ENCODE peak calls at places on chromosomes 16 and 17, in five cellular contexts. One of them, this sample, is unnamed. For H3K4me1, the result is how much of the 10 kb centered on the place peaks cover.

GRCh38 chr16:20383106-20384029 is 21.2 kb downstream of the PDILT start:
- DNase-seq in HepG2: peak
- DNase-seq in A549: peak
- DNase-seq in H1: peak
- DNase-seq in K562: peak
- DNase-seq in this sample: peak

GRCh38 chr16:23505942-23506605 is 4.2 kb downstream of the GGA2 start:
- DNase-seq in HepG2: no peak
- DNase-seq in A549: no peak
- DNase-seq in H1: no peak
- DNase-seq in K562: no peak
- DNase-seq in this sample: no peak

GRCh38 chr17:28682655-28683054 is 20.6 kb downstream of the SUPT6H start:
- DNase-seq in HepG2: no peak
- DNase-seq in A549: no peak
- DNase-seq in H1: no peak
- DNase-seq in K562: no peak
- DNase-seq in this sample: no peak

GRCh38 chr16:4327782-4328579 is 12.1 kb downstream of the GLIS2 start:
- DNase-seq in HepG2: peak
- DNase-seq in A549: no peak
- DNase-seq in H1: peak
- DNase-seq in K562: no peak
- DNase-seq in this sample: peak

GRCh38 chr16:85528528-85529387 is 84.4 kb upstream of the GSE1 start:
- DNase-seq in HepG2: no peak
- DNase-seq in A549: peak
- DNase-seq in H1: no peak
- DNase-seq in K562: peak
- DNase-seq in this sample: no peak

GRCh38 chr16:89764711-89765201 is 43.4 kb downstream of the ZNF276 start:
- DNase-seq in HepG2: no peak
- DNase-seq in A549: no peak
- DNase-seq in H1: no peak
- DNase-seq in K562: no peak
- DNase-seq in this sample: no peak

GRCh38 chr17:50952889-50953288 is 86.7 kb upstream of the TOB1 start:
- DNase-seq in HepG2: no peak
- DNase-seq in A549: no peak
- DNase-seq in H1: peak
- DNase-seq in K562: no peak
- DNase-seq in this sample: no peak

GRCh38 chr17:55286681-55287589 is 22.2 kb downstream of the HLF start:
- DNase-seq in HepG2: peak
- DNase-seq in A549: peak
- DNase-seq in H1: no peak
- DNase-seq in K562: no peak
- DNase-seq in this sample: no peak

GRCh38 chr16:16067127-16067526 is 117.7 kb downstream of the ABCC1 start:
- DNase-seq in HepG2: no peak
- DNase-seq in A549: no peak
- DNase-seq in H1: no peak
- DNase-seq in K562: no peak
- DNase-seq in this sample: no peak

GRCh38 chr16:16073884-16074781 is 124.7 kb downstream of the ABCC1 start:
- DNase-seq in HepG2: peak
- DNase-seq in A549: peak
- DNase-seq in H1: peak
- DNase-seq in K562: no peak
- DNase-seq in this sample: no peak

GRCh38 chr16:16076400-16076901 is 127.0 kb downstream of the ABCC1 start:
- DNase-seq in HepG2: no peak
- DNase-seq in A549: no peak
- DNase-seq in H1: no peak
- DNase-seq in K562: no peak
- DNase-seq in this sample: no peak

GRCh38 chr16:16075463-16076399 is 126.3 kb downstream of the ABCC1 start:
- DNase-seq in HepG2: no peak
- DNase-seq in A549: no peak
- DNase-seq in H1: no peak
- DNase-seq in K562: no peak
- DNase-seq in this sample: no peak

GRCh38 chr16:16071631-16072244 is 122.3 kb downstream of the ABCC1 start:
- DNase-seq in HepG2: peak
- DNase-seq in A549: no peak
- DNase-seq in H1: no peak
- DNase-seq in K562: no peak
- DNase-seq in this sample: no peak
- TF ChIP-seq JUN in HepG2: no peak
- TF ChIP-seq JUN in A549: no peak
- TF ChIP-seq JUN in H1: no peak
- TF ChIP-seq JUN in K562: no peak
- TF ChIP-seq JUN in this sample: no peak

GRCh38 chr16:8925455-8925854 is 38.3 kb downstream of the USP7 start:
- DNase-seq in HepG2: no peak
- DNase-seq in A549: no peak
- DNase-seq in H1: no peak
- DNase-seq in K562: no peak
- DNase-seq in this sample: no peak
- H3K4me1 ChIP-seq in HepG2: under half
- H3K4me1 ChIP-seq in A549: under half
- H3K4me1 ChIP-seq in H1: under half
- H3K4me1 ChIP-seq in K562: under half
- H3K4me1 ChIP-seq in this sample: under half

DNA sequence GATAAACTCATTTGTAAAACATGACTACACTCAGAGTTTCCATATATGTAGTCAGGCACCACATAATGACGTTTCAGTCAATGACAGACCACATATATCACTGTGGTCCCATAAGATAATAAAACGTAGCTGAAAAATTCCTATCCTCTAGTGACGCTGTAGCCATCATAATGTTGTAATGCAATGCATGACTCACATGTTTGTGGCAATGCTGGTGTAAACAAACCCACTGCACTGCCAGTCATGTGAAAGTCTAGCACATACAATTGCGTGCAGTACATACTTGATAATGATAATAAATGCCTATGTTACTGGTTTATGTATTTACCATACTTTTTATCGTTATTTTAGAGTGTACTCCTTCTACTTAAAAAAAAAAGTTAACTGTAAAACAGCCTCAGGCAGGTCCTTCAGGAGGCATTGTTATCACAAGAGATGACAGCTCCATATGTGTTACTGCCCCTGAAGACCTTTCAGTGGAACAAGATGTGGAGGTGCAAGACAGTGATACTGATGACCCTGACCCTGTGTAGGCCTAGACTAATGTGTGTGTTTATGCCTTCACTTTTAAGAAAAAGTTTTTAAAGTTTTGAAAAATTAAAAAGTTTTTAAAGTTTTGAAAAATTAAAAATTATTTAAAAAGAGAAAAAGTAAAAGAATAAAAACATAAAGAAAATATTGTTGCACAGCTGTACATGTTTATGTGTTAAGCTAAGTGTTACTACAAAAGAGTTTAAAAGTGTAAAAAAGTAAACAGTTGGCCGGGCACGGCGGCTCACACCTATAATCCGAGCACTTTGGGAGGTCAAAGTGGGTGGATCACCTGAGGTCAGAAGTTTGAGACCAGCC is 9.0 kb downstream of the STAT5B start:
- DNase-seq in HepG2: no peak
- DNase-seq in A549: peak
- DNase-seq in H1: no peak
- DNase-seq in K562: peak
- DNase-seq in this sample: no peak
- TF ChIP-seq JUN in HepG2: no peak
- TF ChIP-seq JUN in A549: no peak
- TF ChIP-seq JUN in H1: no peak
- TF ChIP-seq JUN in K562: no peak
- TF ChIP-seq JUN in this sample: peak

GRCh38 chr17:58335779-58336455 is 7.3 kb upstream of the TSPOAP1 start:
- DNase-seq in HepG2: peak
- DNase-seq in A549: no peak
- DNase-seq in H1: no peak
- DNase-seq in K562: no peak
- DNase-seq in this sample: no peak

GRCh38 chr17:58337600-58338453 is 9.2 kb upstream of the TSPOAP1 start:
- DNase-seq in HepG2: peak
- DNase-seq in A549: no peak
- DNase-seq in H1: peak
- DNase-seq in K562: peak
- DNase-seq in this sample: no peak

GRCh38 chr17:58338454-58338841 is 9.9 kb upstream of the TSPOAP1 start:
- DNase-seq in HepG2: no peak
- DNase-seq in A549: no peak
- DNase-seq in H1: no peak
- DNase-seq in K562: no peak
- DNase-seq in this sample: no peak

GRCh38 chr17:58336456-58337094 is 8.0 kb upstream of the TSPOAP1 start:
- DNase-seq in HepG2: no peak
- DNase-seq in A549: no peak
- DNase-seq in H1: no peak
- DNase-seq in K562: no peak
- DNase-seq in this sample: no peak

DNA sequence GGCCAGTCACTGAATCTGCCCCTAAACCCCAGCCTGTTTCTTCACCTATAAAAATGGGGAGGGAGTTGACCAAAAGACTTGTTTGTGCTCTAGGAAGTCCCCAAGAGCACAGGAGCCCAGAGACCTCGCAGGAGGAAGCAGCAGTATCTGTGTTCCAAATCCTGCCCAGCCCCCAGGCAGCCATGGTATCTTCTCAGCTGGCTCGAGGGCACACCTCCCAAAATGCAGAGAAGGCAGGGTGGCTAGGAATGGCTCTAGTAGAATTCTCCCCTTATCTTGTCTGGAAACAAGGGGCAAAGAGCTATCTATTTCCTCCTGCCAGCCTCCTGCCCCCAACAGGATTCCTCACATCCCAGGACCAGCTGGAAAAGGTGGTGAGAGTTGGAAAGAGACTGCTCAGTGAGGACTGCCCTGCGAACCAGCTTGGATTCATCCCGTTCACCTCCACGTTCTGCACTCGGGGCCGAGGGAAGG is 8.6 kb upstream of the TSPOAP1 start:
- DNase-seq in HepG2: no peak
- DNase-seq in A549: no peak
- DNase-seq in H1: no peak
- DNase-seq in K562: no peak
- DNase-seq in this sample: no peak
- H3K4me1 ChIP-seq in HepG2: half or more
- H3K4me1 ChIP-seq in A549: under half
- H3K4me1 ChIP-seq in H1: under half
- H3K4me1 ChIP-seq in K562: half or more
- H3K4me1 ChIP-seq in this sample: under half

GRCh38 chr17:65472602-65473001 is 88.8 kb downstream of the AXIN2 start:
- DNase-seq in HepG2: no peak
- DNase-seq in A549: no peak
- DNase-seq in H1: no peak
- DNase-seq in K562: no peak
- DNase-seq in this sample: no peak
- TF ChIP-seq JUN in HepG2: no peak
- TF ChIP-seq JUN in A549: no peak
- TF ChIP-seq JUN in H1: no peak
- TF ChIP-seq JUN in K562: no peak
- TF ChIP-seq JUN in this sample: no peak

GRCh38 chr16:71431991-71432390 is 9.9 kb downstream of the TLE7 start:
- DNase-seq in HepG2: no peak
- DNase-seq in A549: no peak
- DNase-seq in H1: no peak
- DNase-seq in K562: no peak
- DNase-seq in this sample: no peak
- H3K4me1 ChIP-seq in HepG2: under half
- H3K4me1 ChIP-seq in A549: under half
- H3K4me1 ChIP-seq in H1: under half
- H3K4me1 ChIP-seq in K562: under half
- H3K4me1 ChIP-seq in this sample: under half

This sample was measured in endothelial cell of umbilical vein.